ENCODE peak calls at places on chromosome 13, in four cellular contexts. P is H1, T is HepG2, M is K562. Q is an unnamed sample.

GRCh38 chr13:102812616-102813287 is 13.8 kb downstream of the BIVM start:
- DNase-seq in M (no peak), P (no peak), T (no peak), Q (no peak)

GRCh38 chr13:83672611-83673010 is 209.7 kb downstream of the SLITRK1 start:
- DNase-seq in P (no peak), M (no peak), T (no peak), Q (no peak)

GRCh38 chr13:104074326-104074725 is 1008.1 kb upstream of the SLC10A2 start:
- DNase-seq in T (no peak), M (no peak), P (no peak), Q (no peak)

GRCh38 chr13:73715114-73715909 is 418.9 kb downstream of the KLF12 start:
- DNase-seq in M (no peak), P (no peak), T (no peak), Q (no peak)

GRCh38 chr13:113620036-113620435 is 35.5 kb downstream of the TFDP1 start:
- DNase-seq in P (no peak), M (no peak), T (no peak), Q (no peak)

GRCh38 chr13:35768551-35768950 is 292.1 kb upstream of the MAB21L1 start:
- DNase-seq in M (no peak), T (no peak), P (no peak), Q (no peak)

GRCh38 chr13:71864094-71864980 is 2.7 kb downstream of the DACH1 start:
- DNase-seq in P (no peak), M (no peak), T (no peak), Q (no peak)

GRCh38 chr13:112980441-112980840 is 11.4 kb downstream of the MCF2L start:
- DNase-seq in T (no peak), P (no peak), M (no peak), Q (no peak)

GRCh38 chr13:42969558-42970172 is 22.4 kb downstream of the EPSTI1 start:
- DNase-seq in M (peak; percentile 66), P (no peak), T (peak; percentile 63), Q (peak; percentile 41)

GRCh38 chr13:110361365-110361911 is 54.4 kb downstream of the COL4A2 start:
- DNase-seq in M (no peak), P (no peak), T (no peak), Q (no peak)

GRCh38 chr13:106113796-106114195 is 421.7 kb downstream of the EFNB2 start:
- DNase-seq in P (no peak), T (no peak), M (no peak), Q (no peak)

GRCh38 chr13:112825071-112825470 is 135.2 kb downstream of the ATP11A start:
- DNase-seq in M (no peak), T (no peak), P (no peak), Q (no peak)

GRCh38 chr13:105763851-105764250 is 771.6 kb downstream of the EFNB2 start:
- DNase-seq in M (no peak), T (no peak), P (no peak), Q (no peak)

GRCh38 chr13:30739646-30740642 is 4.6 kb downstream of the ALOX5AP start:
- DNase-seq in M (no peak), P (no peak), T (no peak), Q (peak; percentile 11)

GRCh38 chr13:110486061-110486780 is 75.3 kb downstream of the RAB20 start:
- DNase-seq in P (no peak), M (no peak), T (no peak), Q (no peak)

GRCh38 chr13:43230989-43231388 is 207.6 kb downstream of the DNAJC15 start:
- DNase-seq in P (no peak), T (no peak), M (no peak), Q (no peak)

GRCh38 chr13:21478881-21479808 is 20.0 kb upstream of the ZDHHC20 start:
- DNase-seq in M (peak; percentile 18), P (no peak), T (peak; percentile 72), Q (peak; percentile 71)

GRCh38 chr13:42119875-42120274 is 71.4 kb downstream of the DGKH start:
- DNase-seq in P (no peak), T (no peak), M (no peak), Q (no peak)

GRCh38 chr13:70987043-70987442 is 878.8 kb upstream of the KLHL1 start:
- DNase-seq in P (no peak), T (no peak), M (no peak), Q (no peak)

GRCh38 chr13:101452519-101453485 is at the start of gene ITGBL1:
- DNase-seq in P (no peak), T (no peak), M (no peak), Q (no peak)

GRCh38 chr13:75792526-75793187 is 156.5 kb downstream of the LMO7 start:
- DNase-seq in P (no peak), T (peak; percentile 95), M (no peak), Q (peak; percentile 67)

GRCh38 chr13:30816733-30817132 is 81.4 kb downstream of the ALOX5AP start:
- DNase-seq in M (no peak), P (no peak), T (no peak), Q (no peak)

GRCh38 chr13:84910423-84910822 is 888.8 kb downstream of the SLITRK6 start:
- DNase-seq in T (no peak), M (no peak), P (no peak), Q (no peak)

GRCh38 chr13:82076421-82076820 is 1735.5 kb upstream of the SPRY2 start:
- DNase-seq in P (no peak), T (no peak), M (no peak), Q (no peak)

GRCh38 chr13:89066868-89067466 is 1395.8 kb downstream of the SLITRK5 start:
- DNase-seq in M (no peak), T (peak; percentile 44), P (no peak), Q (peak; percentile 39)

GRCh38 chr13:106103779-106104178 is 431.7 kb downstream of the EFNB2 start:
- DNase-seq in M (no peak), P (no peak), T (no peak), Q (peak; percentile 72)

GRCh38 chr13:96426160-96426559 is 336.3 kb downstream of the HS6ST3 start:
- DNase-seq in M (no peak), P (no peak), T (no peak), Q (no peak)

DNA sequence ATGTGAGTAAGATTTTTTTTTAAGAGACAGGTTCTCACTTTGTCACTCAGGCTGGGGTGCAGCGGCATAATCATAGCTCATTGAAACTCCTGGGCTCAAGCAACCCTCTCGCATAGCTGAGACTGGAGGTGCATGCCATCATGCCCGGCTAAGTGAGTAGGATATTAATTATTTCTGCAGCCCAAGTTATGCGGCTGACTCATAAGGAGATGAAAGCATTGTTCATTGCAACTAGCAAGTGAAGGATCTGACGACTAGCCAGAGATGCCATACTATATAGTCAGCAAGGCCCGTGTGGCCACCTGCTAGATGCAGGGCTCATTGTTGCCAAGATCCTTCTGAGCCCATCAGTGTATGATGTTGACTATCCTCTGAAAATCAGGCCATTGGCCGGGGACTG is 45.2 kb downstream of the ABCC4 start:
- DNase-seq in T (peak; percentile 23), M (no peak), P (no peak), Q (peak; percentile 87)
- TF ChIP-seq HDAC2 in T (no peak), M (no peak), P (no peak), Q (no peak)

GRCh38 chr13:109101550-109102144 is 472.2 kb downstream of the MYO16 start:
- DNase-seq in P (no peak), M (no peak), T (no peak), Q (no peak)
- TF ChIP-seq CTCF in P (no peak), M (no peak), T (no peak), Q (no peak)

DNA sequence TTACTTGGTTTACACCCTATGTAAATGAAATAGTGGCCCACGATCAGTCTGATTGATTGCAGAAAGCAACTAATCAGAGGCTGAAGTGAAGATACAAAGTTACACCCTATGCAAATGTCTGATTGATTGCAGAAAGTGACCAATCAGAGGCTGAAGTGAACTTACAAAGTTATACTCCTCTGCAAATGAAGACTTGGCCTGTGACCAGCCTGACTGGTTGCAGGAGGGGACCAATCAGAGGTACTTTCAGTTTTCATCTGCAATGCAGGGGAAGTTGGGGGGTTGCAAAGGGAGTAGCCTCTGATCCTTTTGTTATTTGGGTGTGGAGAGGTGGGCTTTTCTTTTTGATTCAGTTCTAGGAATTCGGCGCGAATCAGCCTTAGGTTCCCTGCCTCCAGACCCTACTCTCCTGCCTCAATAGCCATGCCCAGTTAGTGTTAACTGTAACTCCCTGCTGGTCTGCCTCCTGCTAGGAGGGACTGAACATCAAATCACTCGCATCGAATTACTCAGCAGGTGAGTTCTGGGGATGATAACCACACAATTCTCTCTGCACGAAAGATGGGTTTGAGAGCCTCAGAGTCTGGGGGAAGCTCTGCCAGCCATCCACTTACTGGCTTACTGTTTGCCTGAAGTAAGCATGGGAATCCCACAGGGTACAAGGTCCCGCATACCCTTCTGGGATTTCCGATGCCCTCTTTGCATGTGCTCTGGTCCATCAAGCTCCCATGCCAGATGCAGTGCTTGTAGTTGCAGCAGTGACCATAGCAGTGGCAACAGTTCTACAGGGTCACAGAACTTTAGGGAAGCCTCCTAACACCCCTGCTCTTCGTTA is 7.5 kb downstream of the ARL11 start:
- DNase-seq in P (peak; percentile 33), M (no peak), T (peak; percentile 32), Q (no peak)
- TF ChIP-seq MAFK in P (no peak), M (no peak), T (no peak), Q (no peak)

GRCh38 chr13:48990900-48991299 is 15.2 kb downstream of the FNDC3A start:
- DNase-seq in T (no peak), M (no peak), P (no peak), Q (no peak)

GRCh38 chr13:48993150-48993549 is 17.4 kb downstream of the FNDC3A start:
- DNase-seq in T (no peak), M (no peak), P (no peak), Q (no peak)

GRCh38 chr13:49000247-49000646 is 24.5 kb downstream of the FNDC3A start:
- DNase-seq in M (no peak), T (no peak), P (no peak), Q (no peak)

GRCh38 chr13:48998893-48999292 is 23.2 kb downstream of the FNDC3A start:
- DNase-seq in P (no peak), T (no peak), M (no peak), Q (no peak)

DNA sequence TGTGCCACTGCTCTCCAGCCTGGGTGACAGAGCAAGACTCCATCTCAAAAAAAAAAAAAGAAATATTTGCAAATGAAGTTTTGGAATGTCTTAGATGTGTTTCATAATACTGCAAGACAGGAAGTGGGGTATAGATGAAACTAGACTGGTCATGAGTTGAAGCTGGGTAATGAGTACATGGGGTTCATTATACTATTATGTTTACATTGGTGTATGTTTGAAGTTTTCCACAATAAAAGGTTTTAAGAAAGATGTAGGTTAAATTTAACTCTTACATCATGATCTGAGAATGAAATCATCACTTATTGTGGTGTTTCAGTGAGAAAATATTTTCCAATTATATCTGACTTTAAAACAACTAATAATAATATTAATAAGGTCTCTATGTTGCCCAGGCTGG is 19.0 kb downstream of the FNDC3A start:
- DNase-seq in M (no peak), T (peak; percentile 4), P (no peak), Q (no peak)
- TF ChIP-seq HDAC2 in M (no peak), T (no peak), P (no peak), Q (no peak)

DNA sequence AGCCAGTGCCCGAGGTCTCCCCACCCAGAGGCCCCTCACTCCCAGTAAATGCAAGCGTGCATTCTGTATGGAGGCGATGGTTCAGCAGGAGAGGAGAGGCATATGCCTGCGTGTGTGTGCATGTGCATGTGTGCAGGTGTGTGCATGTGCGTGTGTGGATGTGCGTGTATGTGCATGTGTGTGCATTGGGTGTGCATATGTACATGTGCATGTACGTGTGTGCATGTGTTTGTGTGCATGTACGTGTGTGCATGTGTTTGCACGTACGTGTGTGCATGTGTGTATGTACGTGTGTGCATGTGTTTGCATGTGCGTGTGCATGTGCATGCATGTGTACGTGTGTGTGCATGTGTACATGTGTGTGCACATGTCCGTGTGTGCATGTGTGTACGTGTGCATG is 345.9 kb downstream of the TEX29 start:
- DNase-seq in P (no peak), T (no peak), M (no peak), Q (no peak)
- TF ChIP-seq CTCF in P (no peak), T (no peak), M (no peak), Q (no peak)

Q was measured in A549.